ENCODE peak calls at places on chromosomes 13 and 19, in seven cellular contexts. W, Y, O, R, A, Q and N are unnamed samples.

GRCh38 chr19:15934332-15935078 is at the start of gene CYP4F11:
- DNase-seq in W (no peak), Y (no peak), O (no peak), R (no peak), A (no peak), Q (no peak), N (no peak)

GRCh38 chr19:40279120-40279551 is 6.0 kb downstream of the AKT2 start:
- DNase-seq in W (no peak), Y (no peak), O (peak), R (no peak), A (peak), Q (no peak), N (no peak)

GRCh38 chr19:29923653-29924052 is 18.4 kb upstream of the URI1 start:
- DNase-seq in W (no peak), Y (no peak), O (no peak), R (no peak), A (no peak), Q (no peak), N (no peak)

GRCh38 chr19:40702337-40703012 is 12.0 kb upstream of the NUMBL start:
- DNase-seq in W (peak), Y (peak), O (peak), R (no peak), A (no peak), Q (peak), N (peak)

GRCh38 chr19:19627716-19628498 is at the start of gene LPAR2:
- DNase-seq in W (peak), Y (peak), O (no peak), R (peak), A (no peak), Q (peak), N (no peak)

GRCh38 chr13:32125221-32125621 is 93.6 kb downstream of the FRY start:
- DNase-seq in W (no peak), Y (no peak), O (peak), R (no peak), A (peak), Q (peak), N (no peak)

GRCh38 chr13:32881792-32882175 is 134.4 kb upstream of the KL start:
- DNase-seq in W (no peak), Y (no peak), O (no peak), R (no peak), A (no peak), Q (no peak), N (no peak)

GRCh38 chr13:113959198-113959597 is 14.7 kb downstream of the C13orf46 start:
- DNase-seq in W (no peak), Y (no peak), O (no peak), R (no peak), A (no peak), Q (no peak), N (no peak)

GRCh38 chr19:39483141-39483540 is 2.5 kb downstream of the TIMM50 start:
- DNase-seq in W (no peak), Y (no peak), O (no peak), R (no peak), A (no peak), Q (no peak), N (no peak)

GRCh38 chr19:42111811-42112210 is 20.4 kb downstream of the POU2F2 start:
- DNase-seq in W (no peak), Y (no peak), O (peak), R (no peak), A (peak), Q (no peak), N (no peak)

GRCh38 chr19:7507884-7508283 is 8.0 kb upstream of the ZNF358 start:
- DNase-seq in W (peak), Y (peak), O (peak), R (no peak), A (peak), Q (peak), N (peak)

GRCh38 chr13:98293103-98293502 is 116.0 kb upstream of the RNF113B start:
- DNase-seq in W (no peak), Y (no peak), O (no peak), R (no peak), A (no peak), Q (peak), N (no peak)

GRCh38 chr19:8648240-8648639 is 17.8 kb downstream of the NFILZ start:
- DNase-seq in W (no peak), Y (no peak), O (no peak), R (no peak), A (no peak), Q (peak), N (no peak)

GRCh38 chr13:98485561-98485960 is 91.3 kb downstream of the STK24 start:
- DNase-seq in W (no peak), Y (no peak), O (no peak), R (no peak), A (no peak), Q (no peak), N (no peak)

GRCh38 chr19:58261968-58262921 is 16.5 kb upstream of the ZNF8 start:
- DNase-seq in W (no peak), Y (peak), O (peak), R (no peak), A (no peak), Q (no peak), N (no peak)

GRCh38 chr13:110683203-110683883 is 22.6 kb downstream of the CARS2 start:
- DNase-seq in W (no peak), Y (peak), O (peak), R (no peak), A (peak), Q (peak), N (no peak)

GRCh38 chr13:110685305-110685704 is 20.6 kb downstream of the CARS2 start:
- DNase-seq in W (no peak), Y (no peak), O (peak), R (no peak), A (peak), Q (peak), N (no peak)

GRCh38 chr13:110684388-110685056 is 21.4 kb downstream of the CARS2 start:
- DNase-seq in W (no peak), Y (no peak), O (no peak), R (no peak), A (no peak), Q (no peak), N (no peak)

GRCh38 chr13:110682746-110683145 is 23.2 kb downstream of the CARS2 start:
- DNase-seq in W (no peak), Y (no peak), O (no peak), R (no peak), A (no peak), Q (no peak), N (no peak)

DNA sequence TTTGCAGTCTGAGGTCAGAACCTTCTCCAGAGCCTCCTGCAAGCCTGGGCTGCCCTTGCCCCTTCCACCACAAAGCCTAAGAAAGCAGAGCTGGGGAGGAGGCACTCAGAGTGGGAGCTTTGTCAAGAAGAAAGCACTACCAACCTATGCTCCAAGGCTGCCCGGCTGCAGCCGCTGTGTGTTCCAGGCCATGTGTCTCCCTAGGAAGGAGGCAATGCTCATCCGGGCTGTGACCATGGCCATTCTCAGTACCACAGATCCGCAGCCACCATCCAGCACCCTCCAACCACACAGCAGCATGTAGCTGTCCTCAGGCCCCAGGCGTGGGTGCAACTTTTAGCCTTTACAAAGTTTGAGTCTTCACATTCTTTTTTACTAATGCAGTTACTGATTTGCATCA is 22.0 kb downstream of the CARS2 start:
- DNase-seq in W (no peak), Y (no peak), O (no peak), R (no peak), A (no peak), Q (no peak), N (no peak)
- H4K8ac ChIP-seq in W (no peak), Y (no peak), O (no peak), R (no peak), A (no peak), Q (no peak), N (no peak)

GRCh38 chr13:51957377-51958216 is 53.7 kb downstream of the ATP7B start:
- DNase-seq in W (no peak), Y (no peak), O (no peak), R (no peak), A (no peak), Q (no peak), N (no peak)

GRCh38 chr13:51953347-51953746 is 57.9 kb downstream of the ATP7B start:
- DNase-seq in W (no peak), Y (no peak), O (no peak), R (no peak), A (no peak), Q (no peak), N (no peak)

GRCh38 chr13:51956717-51957116 is 54.5 kb downstream of the ATP7B start:
- DNase-seq in W (no peak), Y (no peak), O (no peak), R (no peak), A (no peak), Q (no peak), N (no peak)

GRCh38 chr13:51955841-51956603 is 55.2 kb downstream of the ATP7B start:
- DNase-seq in W (no peak), Y (peak), O (peak), R (no peak), A (no peak), Q (no peak), N (no peak)

GRCh38 chr13:51955281-51955771 is 55.9 kb downstream of the ATP7B start:
- DNase-seq in W (no peak), Y (no peak), O (no peak), R (no peak), A (no peak), Q (no peak), N (no peak)
- H4K8ac ChIP-seq in W (no peak), Y (no peak), O (no peak), R (no peak), A (no peak), Q (no peak), N (no peak)

GRCh38 chr13:62212246-62212645 is 796.6 kb upstream of the PCDH20 start:
- DNase-seq in W (peak), Y (no peak), O (no peak), R (no peak), A (no peak), Q (no peak), N (no peak)
- H4K8ac ChIP-seq in W (no peak), Y (no peak), O (no peak), R (no peak), A (no peak), Q (no peak), N (no peak)

DNA sequence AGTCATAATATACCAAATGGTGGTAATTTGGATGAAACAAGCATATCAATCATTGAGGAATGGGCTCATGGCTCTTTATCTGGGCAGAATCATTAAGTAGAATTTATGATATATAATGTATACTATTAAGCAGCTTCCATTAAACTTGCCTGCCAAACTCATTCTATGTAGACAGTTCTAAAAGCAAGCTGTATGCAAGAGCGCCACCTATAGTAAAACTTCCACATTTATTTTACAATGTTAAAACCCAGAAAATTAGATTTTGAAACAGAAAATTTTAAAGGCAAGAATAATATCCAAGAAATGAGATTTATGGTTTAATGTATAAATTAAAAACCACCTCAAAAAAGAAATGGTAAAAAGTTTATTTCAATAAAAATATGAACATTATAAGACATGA is 161.5 kb downstream of the MZT1 start:
- DNase-seq in W (no peak), Y (peak), O (peak), R (peak), A (peak), Q (peak), N (no peak)
- H4K8ac ChIP-seq in W (no peak), Y (no peak), O (no peak), R (no peak), A (no peak), Q (no peak), N (no peak)